ENCODE peak calls at places on chromosomes 3 and 15, in nine cellular contexts. One of them, this sample, is unnamed. For H3K36me3 and H3K4me1, the result is how much of the 10 kb centered on the place peaks cover.

GRCh38 chr3:33597257-33597689 is 120.8 kb downstream of the CLASP2 start:
- DNase-seq in psoas muscle: no peak
- DNase-seq in breast epithelium: no peak
- DNase-seq in MM.1S: no peak
- DNase-seq in left ventricle myocardium inferior: peak
- DNase-seq in adrenal gland: no peak
- DNase-seq in body of pancreas: no peak
- DNase-seq in hepatocyte: no peak
- DNase-seq in cardiac muscle cell: no peak
- DNase-seq in this sample: no peak

GRCh38 chr15:36066757-36067156 is 512.7 kb upstream of the CDIN1 start:
- DNase-seq in psoas muscle: no peak
- DNase-seq in breast epithelium: no peak
- DNase-seq in MM.1S: no peak
- DNase-seq in left ventricle myocardium inferior: no peak
- DNase-seq in adrenal gland: no peak
- DNase-seq in body of pancreas: no peak
- DNase-seq in hepatocyte: no peak
- DNase-seq in cardiac muscle cell: no peak
- DNase-seq in this sample: no peak

GRCh38 chr3:160981217-160981938 is 123.8 kb downstream of the B3GALNT1 start:
- DNase-seq in psoas muscle: no peak
- DNase-seq in breast epithelium: no peak
- DNase-seq in MM.1S: no peak
- DNase-seq in left ventricle myocardium inferior: no peak
- DNase-seq in adrenal gland: peak
- DNase-seq in body of pancreas: no peak
- DNase-seq in hepatocyte: no peak
- DNase-seq in cardiac muscle cell: no peak
- DNase-seq in this sample: no peak

GRCh38 chr15:65642588-65642987 is 20.9 kb downstream of the SLC24A1 start:
- DNase-seq in psoas muscle: no peak
- DNase-seq in breast epithelium: no peak
- DNase-seq in MM.1S: no peak
- DNase-seq in left ventricle myocardium inferior: no peak
- DNase-seq in adrenal gland: no peak
- DNase-seq in body of pancreas: no peak
- DNase-seq in hepatocyte: no peak
- DNase-seq in cardiac muscle cell: no peak
- DNase-seq in this sample: no peak

GRCh38 chr3:73401616-73402265 is 223.0 kb downstream of the PDZRN3 start:
- DNase-seq in psoas muscle: no peak
- DNase-seq in breast epithelium: no peak
- DNase-seq in MM.1S: no peak
- DNase-seq in left ventricle myocardium inferior: peak
- DNase-seq in adrenal gland: no peak
- DNase-seq in body of pancreas: no peak
- DNase-seq in hepatocyte: no peak
- DNase-seq in cardiac muscle cell: peak
- DNase-seq in this sample: no peak

GRCh38 chr3:61663728-61664492 is 102.5 kb downstream of the PTPRG start:
- DNase-seq in psoas muscle: no peak
- DNase-seq in breast epithelium: no peak
- DNase-seq in MM.1S: no peak
- DNase-seq in left ventricle myocardium inferior: no peak
- DNase-seq in adrenal gland: no peak
- DNase-seq in body of pancreas: no peak
- DNase-seq in hepatocyte: peak
- DNase-seq in cardiac muscle cell: no peak
- DNase-seq in this sample: no peak

GRCh38 chr3:132228923-132229322 is 88.3 kb upstream of the ACP3 start:
- DNase-seq in psoas muscle: no peak
- DNase-seq in breast epithelium: no peak
- DNase-seq in MM.1S: no peak
- DNase-seq in left ventricle myocardium inferior: no peak
- DNase-seq in adrenal gland: no peak
- DNase-seq in body of pancreas: no peak
- DNase-seq in hepatocyte: no peak
- DNase-seq in cardiac muscle cell: no peak
- DNase-seq in this sample: no peak

GRCh38 chr3:143856252-143856977 is 8.1 kb upstream of the SLC9A9 start:
- DNase-seq in psoas muscle: no peak
- DNase-seq in breast epithelium: no peak
- DNase-seq in MM.1S: no peak
- DNase-seq in left ventricle myocardium inferior: no peak
- DNase-seq in adrenal gland: no peak
- DNase-seq in body of pancreas: no peak
- DNase-seq in hepatocyte: no peak
- DNase-seq in cardiac muscle cell: no peak
- DNase-seq in this sample: no peak

GRCh38 chr3:153070153-153070868 is 91.7 kb upstream of the RAP2B start:
- DNase-seq in psoas muscle: no peak
- DNase-seq in breast epithelium: no peak
- DNase-seq in MM.1S: peak
- DNase-seq in left ventricle myocardium inferior: no peak
- DNase-seq in adrenal gland: no peak
- DNase-seq in body of pancreas: no peak
- DNase-seq in hepatocyte: peak
- DNase-seq in cardiac muscle cell: no peak
- DNase-seq in this sample: no peak

GRCh38 chr3:153072856-153073255 is 89.2 kb upstream of the RAP2B start:
- DNase-seq in psoas muscle: no peak
- DNase-seq in breast epithelium: no peak
- DNase-seq in MM.1S: no peak
- DNase-seq in left ventricle myocardium inferior: no peak
- DNase-seq in adrenal gland: no peak
- DNase-seq in body of pancreas: no peak
- DNase-seq in hepatocyte: no peak
- DNase-seq in cardiac muscle cell: no peak
- DNase-seq in this sample: no peak

GRCh38 chr3:153066983-153067382 is 95.0 kb upstream of the RAP2B start:
- DNase-seq in psoas muscle: no peak
- DNase-seq in breast epithelium: no peak
- DNase-seq in MM.1S: no peak
- DNase-seq in left ventricle myocardium inferior: no peak
- DNase-seq in adrenal gland: no peak
- DNase-seq in body of pancreas: no peak
- DNase-seq in hepatocyte: no peak
- DNase-seq in cardiac muscle cell: no peak
- DNase-seq in this sample: no peak

GRCh38 chr3:153072382-153072781 is 89.6 kb upstream of the RAP2B start:
- DNase-seq in psoas muscle: no peak
- DNase-seq in breast epithelium: no peak
- DNase-seq in MM.1S: no peak
- DNase-seq in left ventricle myocardium inferior: no peak
- DNase-seq in adrenal gland: no peak
- DNase-seq in body of pancreas: no peak
- DNase-seq in hepatocyte: no peak
- DNase-seq in cardiac muscle cell: no peak
- DNase-seq in this sample: no peak

DNA sequence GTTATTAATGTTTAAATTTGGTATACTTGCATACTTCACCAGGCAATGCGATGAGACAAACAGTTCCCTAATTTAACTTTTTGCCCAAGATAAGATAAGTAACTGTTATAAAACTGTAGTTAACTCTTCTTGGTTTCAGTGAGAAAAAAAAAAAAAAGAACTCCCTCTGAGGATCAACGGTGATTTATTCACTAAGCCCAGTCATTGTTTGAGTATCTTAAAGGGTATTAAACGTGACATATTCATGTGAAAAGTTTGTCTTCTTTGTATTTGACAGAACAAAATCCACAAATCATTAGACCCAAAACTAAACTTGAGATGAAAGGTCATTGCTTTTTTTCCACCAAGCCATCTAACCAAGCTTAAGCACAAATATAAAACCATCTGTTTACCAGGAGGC is 92.4 kb upstream of the RAP2B start:
- DNase-seq in psoas muscle: no peak
- DNase-seq in breast epithelium: no peak
- DNase-seq in MM.1S: no peak
- DNase-seq in left ventricle myocardium inferior: no peak
- DNase-seq in adrenal gland: no peak
- DNase-seq in body of pancreas: no peak
- DNase-seq in hepatocyte: no peak
- DNase-seq in cardiac muscle cell: no peak
- DNase-seq in this sample: no peak
- H3K36me3 ChIP-seq in psoas muscle: under half
- H3K36me3 ChIP-seq in breast epithelium: under half
- H3K36me3 ChIP-seq in MM.1S: under half
- H3K36me3 ChIP-seq in left ventricle myocardium inferior: under half
- H3K36me3 ChIP-seq in adrenal gland: under half
- H3K36me3 ChIP-seq in body of pancreas: under half
- H3K36me3 ChIP-seq in hepatocyte: under half
- H3K36me3 ChIP-seq in cardiac muscle cell: under half
- H3K36me3 ChIP-seq in this sample: under half

DNA sequence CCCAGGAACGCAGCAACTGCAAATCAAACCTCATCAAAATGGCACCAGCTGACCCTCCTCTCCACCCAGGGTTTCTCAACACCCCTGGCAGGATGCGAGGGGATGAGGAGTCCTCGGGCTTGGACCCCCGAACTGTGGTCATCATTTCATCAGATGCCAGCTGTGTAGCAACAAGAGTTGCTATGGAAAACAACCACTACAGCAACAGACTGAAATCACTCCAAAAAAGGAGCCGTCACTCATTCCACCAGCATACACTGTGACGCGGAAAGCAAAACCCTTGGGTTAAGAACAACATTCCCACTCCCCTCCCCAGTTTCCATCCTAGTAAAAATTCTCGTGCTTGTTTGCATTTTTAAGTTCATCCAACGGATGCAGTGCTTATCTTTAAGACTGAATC is 40.1 kb downstream of the VGLL4 start:
- DNase-seq in psoas muscle: peak
- DNase-seq in breast epithelium: no peak
- DNase-seq in MM.1S: no peak
- DNase-seq in left ventricle myocardium inferior: no peak
- DNase-seq in adrenal gland: no peak
- DNase-seq in body of pancreas: no peak
- DNase-seq in hepatocyte: peak
- DNase-seq in cardiac muscle cell: no peak
- DNase-seq in this sample: no peak
- H3K4me3 ChIP-seq in psoas muscle: no peak
- H3K4me3 ChIP-seq in breast epithelium: no peak
- H3K4me3 ChIP-seq in MM.1S: no peak
- H3K4me3 ChIP-seq in left ventricle myocardium inferior: no peak
- H3K4me3 ChIP-seq in adrenal gland: no peak
- H3K4me3 ChIP-seq in body of pancreas: no peak
- H3K4me3 ChIP-seq in hepatocyte: no peak
- H3K4me3 ChIP-seq in cardiac muscle cell: no peak
- H3K4me3 ChIP-seq in this sample: no peak

GRCh38 chr3:41205591-41205990 is 6.3 kb downstream of the CTNNB1 start:
- DNase-seq in psoas muscle: no peak
- DNase-seq in breast epithelium: no peak
- DNase-seq in MM.1S: no peak
- DNase-seq in left ventricle myocardium inferior: no peak
- DNase-seq in adrenal gland: no peak
- DNase-seq in body of pancreas: no peak
- DNase-seq in hepatocyte: no peak
- DNase-seq in cardiac muscle cell: no peak
- DNase-seq in this sample: no peak

GRCh38 chr3:41200669-41201021 is 1.3 kb downstream of the CTNNB1 start:
- DNase-seq in psoas muscle: no peak
- DNase-seq in breast epithelium: peak
- DNase-seq in MM.1S: no peak
- DNase-seq in left ventricle myocardium inferior: no peak
- DNase-seq in adrenal gland: peak
- DNase-seq in body of pancreas: no peak
- DNase-seq in hepatocyte: peak
- DNase-seq in cardiac muscle cell: peak
- DNase-seq in this sample: peak

GRCh38 chr3:41204369-41204768 is 5.1 kb downstream of the CTNNB1 start:
- DNase-seq in psoas muscle: no peak
- DNase-seq in breast epithelium: no peak
- DNase-seq in MM.1S: no peak
- DNase-seq in left ventricle myocardium inferior: no peak
- DNase-seq in adrenal gland: no peak
- DNase-seq in body of pancreas: no peak
- DNase-seq in hepatocyte: no peak
- DNase-seq in cardiac muscle cell: no peak
- DNase-seq in this sample: no peak

GRCh38 chr3:41202075-41202833 is 2.9 kb downstream of the CTNNB1 start:
- DNase-seq in psoas muscle: no peak
- DNase-seq in breast epithelium: no peak
- DNase-seq in MM.1S: no peak
- DNase-seq in left ventricle myocardium inferior: no peak
- DNase-seq in adrenal gland: no peak
- DNase-seq in body of pancreas: no peak
- DNase-seq in hepatocyte: no peak
- DNase-seq in cardiac muscle cell: no peak
- DNase-seq in this sample: no peak

DNA sequence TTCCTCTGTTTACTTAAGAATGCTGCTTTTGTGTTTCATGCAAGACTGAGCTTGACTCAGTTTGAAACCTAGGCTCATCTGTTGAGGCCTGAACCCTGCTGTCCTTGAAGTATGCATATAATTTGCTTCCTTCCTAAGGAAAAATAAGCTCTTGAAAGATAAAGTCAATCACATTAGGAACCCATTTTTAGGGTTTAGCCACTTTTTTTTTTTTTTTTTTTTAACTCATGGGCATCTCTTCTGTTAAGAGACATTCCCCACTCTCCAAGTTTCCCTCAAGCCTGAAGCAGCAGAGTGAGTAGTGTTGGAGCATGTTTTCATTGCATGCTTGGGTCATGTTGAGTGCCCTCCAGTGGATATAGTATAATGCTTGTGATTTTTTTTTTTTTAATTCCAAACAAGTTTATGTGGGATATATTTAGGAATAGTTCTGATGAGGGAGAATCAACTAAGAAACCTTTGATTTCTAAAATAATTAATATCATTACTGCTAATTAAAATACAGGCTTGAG is 3.6 kb downstream of the CTNNB1 start:
- DNase-seq in psoas muscle: no peak
- DNase-seq in breast epithelium: no peak
- DNase-seq in MM.1S: no peak
- DNase-seq in left ventricle myocardium inferior: no peak
- DNase-seq in adrenal gland: no peak
- DNase-seq in body of pancreas: peak
- DNase-seq in hepatocyte: peak
- DNase-seq in cardiac muscle cell: peak
- DNase-seq in this sample: no peak
- H3K4me1 ChIP-seq in psoas muscle: half or more
- H3K4me1 ChIP-seq in breast epithelium: under half
- H3K4me1 ChIP-seq in MM.1S: under half
- H3K4me1 ChIP-seq in left ventricle myocardium inferior: half or more
- H3K4me1 ChIP-seq in adrenal gland: half or more
- H3K4me1 ChIP-seq in body of pancreas: half or more
- H3K4me1 ChIP-seq in hepatocyte: under half
- H3K4me1 ChIP-seq in cardiac muscle cell: half or more
- H3K4me1 ChIP-seq in this sample: half or more

DNA sequence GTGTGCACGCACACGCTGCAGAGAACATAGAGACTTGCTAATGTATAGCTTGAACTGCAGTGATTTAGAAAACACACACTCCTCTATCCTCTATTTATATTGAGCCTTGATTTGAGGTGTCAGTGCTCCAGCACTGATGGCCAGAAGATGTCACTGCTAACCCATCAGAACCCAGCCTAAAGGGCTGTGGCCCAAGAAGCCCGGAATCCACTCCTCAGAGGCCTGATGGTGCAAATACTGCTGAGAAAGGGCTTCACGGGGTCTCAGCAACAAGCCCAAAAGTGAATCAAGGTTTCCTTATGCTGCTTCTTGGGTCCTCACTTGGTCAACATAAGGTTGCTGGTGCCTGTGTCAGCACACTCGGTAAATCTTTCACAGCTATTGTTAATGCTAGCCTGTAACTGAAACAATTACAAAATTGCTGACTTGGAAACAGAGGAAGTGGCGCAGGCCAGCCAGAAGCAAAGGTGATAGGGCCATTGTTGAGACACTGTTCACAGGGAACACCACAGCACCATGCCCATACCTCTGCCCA is 60.3 kb downstream of the HEG1 start:
- DNase-seq in psoas muscle: peak
- DNase-seq in breast epithelium: peak
- DNase-seq in MM.1S: peak
- DNase-seq in left ventricle myocardium inferior: peak
- DNase-seq in adrenal gland: peak
- DNase-seq in body of pancreas: peak
- DNase-seq in hepatocyte: peak
- DNase-seq in cardiac muscle cell: peak
- DNase-seq in this sample: peak
- H3K36me3 ChIP-seq in psoas muscle: half or more
- H3K36me3 ChIP-seq in breast epithelium: under half
- H3K36me3 ChIP-seq in MM.1S: under half
- H3K36me3 ChIP-seq in left ventricle myocardium inferior: half or more
- H3K36me3 ChIP-seq in adrenal gland: under half
- H3K36me3 ChIP-seq in body of pancreas: under half
- H3K36me3 ChIP-seq in hepatocyte: under half
- H3K36me3 ChIP-seq in cardiac muscle cell: under half
- H3K36me3 ChIP-seq in this sample: half or more